ENCODE peak calls at places on chromosome 14, in nine cellular contexts. T is neural progenitor cell, H is GM23338, P is dorsolateral prefrontal cortex, F is HL-60, I is AG09309, Z is spleen, N is PC-3, V is astrocyte of the cerebellum. B is an unnamed sample.

GRCh38 chr14:44846232-44846824 is 115.4 kb downstream of the KLHL28 start:
- DNase-seq in T (peak), H (peak), P (no peak), F (peak), I (peak), Z (no peak), N (peak), V (peak), B (peak)

GRCh38 chr14:32403688-32404087 is 74.6 kb downstream of the AKAP6 start:
- DNase-seq in T (no peak), H (no peak), P (no peak), F (no peak), I (no peak), Z (no peak), N (peak), V (peak), B (peak)

GRCh38 chr14:81509838-81510452 is 23.7 kb downstream of the SEL1L start:
- DNase-seq in T (no peak), H (peak), P (no peak), F (no peak), I (no peak), Z (no peak), N (no peak), V (no peak), B (no peak)

GRCh38 chr14:65808390-65808789 is 395.9 kb downstream of the FUT8 start:
- DNase-seq in T (no peak), H (peak), P (no peak), F (no peak), I (no peak), Z (no peak), N (no peak), V (no peak), B (no peak)

GRCh38 chr14:54002653-54003052 is 46.0 kb upstream of the BMP4 start:
- DNase-seq in T (no peak), H (no peak), P (no peak), F (no peak), I (peak), Z (no peak), N (no peak), V (no peak), B (peak)

GRCh38 chr14:24903337-24903736 is 146.6 kb downstream of the STXBP6 start:
- DNase-seq in T (no peak), H (no peak), P (no peak), F (no peak), I (peak), Z (no peak), N (peak), V (peak), B (peak)

GRCh38 chr14:52906141-52906601 is 44.7 kb downstream of the FERMT2 start:
- DNase-seq in T (no peak), H (no peak), P (no peak), F (no peak), I (no peak), Z (no peak), N (peak), V (peak), B (peak)

GRCh38 chr14:96583605-96584041 is 81.4 kb downstream of the PAPOLA start:
- DNase-seq in T (no peak), H (no peak), P (no peak), F (no peak), I (no peak), Z (peak), N (no peak), V (no peak), B (no peak)

GRCh38 chr14:101705733-101706508 is 55.6 kb upstream of the PPP2R5C start:
- DNase-seq in T (peak), H (peak), P (no peak), F (no peak), I (no peak), Z (peak), N (peak), V (no peak), B (peak)

GRCh38 chr14:64812412-64812811 is 67.3 kb downstream of the SPTB start:
- DNase-seq in T (peak), H (peak), P (no peak), F (no peak), I (no peak), Z (no peak), N (no peak), V (no peak), B (no peak)

GRCh38 chr14:49880267-49881064 is 12.4 kb upstream of the ARF6 start:
- DNase-seq in T (no peak), H (no peak), P (no peak), F (no peak), I (no peak), Z (peak), N (no peak), V (no peak), B (no peak)
- TF ChIP-seq CTCF in T (no peak), H (no peak), P (no peak), F (no peak), I (no peak), Z (no peak), N (no peak), V (no peak), B (no peak)

DNA sequence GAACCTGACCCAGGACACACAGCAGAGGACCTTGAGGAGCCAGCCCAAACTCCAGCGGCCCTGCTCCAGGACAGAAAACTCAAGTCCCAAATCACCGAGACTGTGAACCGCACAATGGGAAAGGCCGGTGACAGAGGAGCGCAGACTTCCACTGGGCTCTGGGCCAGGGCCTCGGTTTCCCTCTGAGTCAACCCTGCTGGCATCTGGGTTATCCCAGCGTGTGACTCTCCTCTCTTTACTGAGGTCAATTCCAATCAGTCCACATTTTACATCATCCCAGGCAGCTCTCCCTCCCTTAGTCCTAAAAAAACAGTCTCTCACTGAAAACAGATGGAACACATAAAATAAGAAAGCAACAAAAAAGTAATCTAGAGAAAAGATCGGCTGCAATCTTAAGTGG is 36.9 kb downstream of the ITPK1 start:
- DNase-seq in T (no peak), H (no peak), P (no peak), F (no peak), I (peak), Z (no peak), N (no peak), V (no peak), B (peak)
- H3K4me3 ChIP-seq in T (no peak), H (no peak), P (no peak), F (no peak), I (no peak), Z (no peak), N (no peak), V (no peak), B (no peak)

DNA sequence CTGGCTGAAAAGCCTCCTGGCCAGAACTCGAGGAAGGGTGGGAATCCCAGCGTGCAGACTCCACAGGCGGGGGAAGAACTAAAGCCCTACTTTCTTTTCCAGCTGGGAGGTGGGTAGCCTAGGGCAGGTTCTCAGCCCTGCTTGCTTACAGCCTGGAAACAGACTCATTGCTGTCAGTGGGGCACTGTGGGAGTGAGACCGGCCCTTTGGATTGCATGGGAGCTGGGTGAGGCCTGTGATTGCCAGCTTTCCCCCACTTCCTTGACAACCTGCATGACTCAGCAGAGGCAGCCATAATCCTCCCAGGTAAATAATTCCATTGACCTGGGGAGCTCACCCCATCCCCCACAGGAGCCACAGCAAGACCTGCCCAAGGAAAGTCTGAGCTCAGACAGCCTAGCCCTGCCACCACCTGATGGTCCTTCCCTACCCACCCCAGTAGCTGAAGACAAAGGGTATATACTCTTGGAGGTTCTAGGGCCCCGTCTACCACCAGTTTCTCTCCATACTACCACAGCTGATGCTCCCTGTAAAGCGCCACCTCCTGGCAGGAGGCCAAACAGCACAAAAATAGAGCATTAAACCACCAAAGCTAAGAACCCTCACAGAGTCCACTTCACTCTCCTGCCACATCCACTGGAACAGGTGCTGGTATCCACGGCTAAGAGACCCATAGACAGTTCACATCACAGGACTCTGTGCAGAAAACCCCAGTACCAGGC is 294.1 kb downstream of the SEC23A start:
- DNase-seq in T (no peak), H (peak), P (no peak), F (no peak), I (no peak), Z (no peak), N (peak), V (no peak), B (no peak)
- TF ChIP-seq CTCF in T (peak), H (peak), P (no peak), F (no peak), I (no peak), Z (no peak), N (peak), V (no peak), B (no peak)

GRCh38 chr14:105068818-105069217 is 3.6 kb upstream of the GPR132 start:
- DNase-seq in T (no peak), H (no peak), P (no peak), F (no peak), I (no peak), Z (peak), N (no peak), V (no peak), B (no peak)
- H3K4me3 ChIP-seq in T (no peak), H (no peak), P (no peak), F (no peak), I (no peak), Z (no peak), N (no peak), V (no peak), B (no peak)

DNA sequence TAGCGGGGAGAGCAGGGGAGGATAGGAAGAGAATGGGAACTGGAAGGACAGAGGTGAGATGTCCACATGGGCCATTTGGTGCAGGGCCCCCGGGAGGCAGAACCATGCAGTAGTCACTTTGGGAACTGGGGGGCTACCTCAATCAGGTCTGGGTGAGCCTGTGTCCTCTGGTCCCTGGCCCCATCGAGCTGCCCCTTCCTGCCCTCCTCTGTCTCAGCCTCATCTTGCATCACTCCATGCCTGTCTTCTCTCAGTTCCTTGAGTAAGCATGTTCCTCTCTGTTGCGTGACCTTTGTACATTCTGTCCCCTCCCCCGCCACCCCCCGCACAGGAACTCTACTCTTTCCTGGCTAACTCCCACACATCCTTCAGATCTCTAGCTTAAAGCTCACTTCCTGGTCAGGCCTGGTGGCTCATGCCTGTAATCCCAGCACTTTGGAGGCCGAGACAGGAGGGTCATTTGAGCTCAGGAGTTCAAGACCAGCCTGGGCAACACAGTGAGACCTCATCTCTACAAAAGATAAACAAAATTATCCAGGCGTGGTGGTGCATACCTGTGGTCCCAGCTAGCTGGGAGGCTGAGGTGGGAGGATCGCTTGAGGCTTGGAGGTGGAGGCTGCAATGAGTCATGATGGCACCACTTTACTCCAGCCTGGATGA is 23.2 kb downstream of the FOS start:
- DNase-seq in T (no peak), H (no peak), P (no peak), F (peak), I (no peak), Z (no peak), N (no peak), V (no peak), B (peak)
- TF ChIP-seq CTCF in T (no peak), H (no peak), P (no peak), F (no peak), I (no peak), Z (no peak), N (no peak), V (no peak), B (no peak)

DNA sequence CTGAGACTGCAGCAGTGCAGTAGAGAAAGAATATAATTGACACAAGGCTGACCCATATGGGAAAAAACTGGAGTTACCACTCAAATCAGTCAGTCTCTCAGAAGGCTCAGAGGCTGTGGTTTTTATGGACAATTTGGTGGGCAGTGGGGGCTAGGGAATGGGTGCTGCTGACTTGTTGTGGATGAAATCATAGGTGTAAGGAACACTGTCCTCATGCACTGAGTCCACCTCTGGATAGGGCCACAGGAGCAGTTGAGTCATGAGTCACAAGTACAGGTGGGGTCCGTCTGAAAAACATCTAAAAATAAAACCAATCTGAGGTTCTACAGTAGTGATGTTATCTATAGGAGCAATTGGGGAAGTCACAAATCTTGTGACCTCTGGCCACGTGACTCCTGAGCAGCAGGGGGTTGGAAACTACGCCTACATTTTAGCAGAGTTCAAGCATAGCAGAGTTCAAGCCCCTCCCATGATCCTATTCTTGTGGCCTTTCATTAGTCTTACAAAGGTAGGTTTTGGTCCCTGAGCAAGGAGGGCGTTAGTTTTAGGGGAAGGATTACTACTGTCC is 18.1 kb upstream of the SGPP1 start:
- DNase-seq in T (no peak), H (no peak), P (no peak), F (peak), I (no peak), Z (no peak), N (no peak), V (no peak), B (no peak)
- H3K4me3 ChIP-seq in T (no peak), H (no peak), P (no peak), F (no peak), I (no peak), Z (no peak), N (no peak), V (no peak), B (no peak)

DNA sequence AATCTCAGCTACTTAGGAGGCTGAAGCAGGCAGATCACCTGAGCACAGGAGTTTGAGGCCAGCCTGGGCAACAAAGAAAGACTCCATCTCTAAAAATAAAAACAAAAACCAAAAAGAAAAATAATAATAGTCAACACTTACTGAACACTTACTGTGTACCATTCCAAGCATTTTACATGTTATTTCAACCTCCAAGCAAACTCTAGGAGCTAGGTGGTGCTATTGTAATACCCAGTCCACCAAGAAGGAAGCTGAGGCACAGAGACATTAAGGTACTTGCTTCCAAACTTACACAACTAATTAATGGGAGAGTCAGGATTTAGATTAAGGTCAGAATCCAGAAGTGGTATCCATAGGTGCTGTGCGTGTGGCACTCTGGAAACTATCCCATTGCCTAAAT is 13.7 kb upstream of the OR6J1 start:
- DNase-seq in T (peak), H (peak), P (no peak), F (peak), I (no peak), Z (no peak), N (peak), V (peak), B (peak)
- TF ChIP-seq CTCF in T (peak), H (peak), P (no peak), F (peak), I (peak), Z (no peak), N (peak), V (peak), B (peak)

DNA sequence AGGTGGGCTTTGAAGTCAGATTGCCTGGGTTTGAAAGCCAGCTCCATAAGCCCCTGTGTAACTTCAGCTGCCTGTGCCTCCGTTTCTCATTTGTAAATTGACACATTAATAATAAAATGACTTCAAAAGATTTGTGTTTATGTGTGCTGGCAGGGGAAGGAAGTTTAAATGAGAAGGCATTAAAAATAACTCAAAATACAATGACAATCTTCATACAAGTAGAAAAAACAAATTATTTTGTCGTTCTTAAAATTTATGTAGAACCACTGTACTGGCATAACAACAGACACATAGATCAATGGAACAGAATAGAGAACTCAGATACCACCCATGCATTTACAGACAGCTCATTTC is 83.0 kb downstream of the PPM1A start:
- DNase-seq in T (no peak), H (no peak), P (no peak), F (no peak), I (no peak), Z (no peak), N (no peak), V (no peak), B (no peak)
- H3K4me3 ChIP-seq in T (no peak), H (no peak), P (no peak), F (peak), I (no peak), Z (peak), N (no peak), V (no peak), B (no peak)

GRCh38 chr14:23069413-23069806 is 12.1 kb upstream of the CDH24 start:
- DNase-seq in T (no peak), H (no peak), P (no peak), F (no peak), I (no peak), Z (no peak), N (no peak), V (no peak), B (no peak)

GRCh38 chr14:23066855-23067744 is 9.8 kb upstream of the CDH24 start:
- DNase-seq in T (no peak), H (no peak), P (peak), F (no peak), I (no peak), Z (no peak), N (no peak), V (no peak), B (no peak)

GRCh38 chr14:23067847-23068791 is 10.8 kb upstream of the CDH24 start:
- DNase-seq in T (no peak), H (no peak), P (peak), F (no peak), I (no peak), Z (no peak), N (no peak), V (no peak), B (no peak)

GRCh38 chr14:23070262-23071129 is 13.2 kb upstream of the CDH24 start:
- DNase-seq in T (no peak), H (no peak), P (no peak), F (no peak), I (no peak), Z (no peak), N (no peak), V (no peak), B (no peak)

DNA sequence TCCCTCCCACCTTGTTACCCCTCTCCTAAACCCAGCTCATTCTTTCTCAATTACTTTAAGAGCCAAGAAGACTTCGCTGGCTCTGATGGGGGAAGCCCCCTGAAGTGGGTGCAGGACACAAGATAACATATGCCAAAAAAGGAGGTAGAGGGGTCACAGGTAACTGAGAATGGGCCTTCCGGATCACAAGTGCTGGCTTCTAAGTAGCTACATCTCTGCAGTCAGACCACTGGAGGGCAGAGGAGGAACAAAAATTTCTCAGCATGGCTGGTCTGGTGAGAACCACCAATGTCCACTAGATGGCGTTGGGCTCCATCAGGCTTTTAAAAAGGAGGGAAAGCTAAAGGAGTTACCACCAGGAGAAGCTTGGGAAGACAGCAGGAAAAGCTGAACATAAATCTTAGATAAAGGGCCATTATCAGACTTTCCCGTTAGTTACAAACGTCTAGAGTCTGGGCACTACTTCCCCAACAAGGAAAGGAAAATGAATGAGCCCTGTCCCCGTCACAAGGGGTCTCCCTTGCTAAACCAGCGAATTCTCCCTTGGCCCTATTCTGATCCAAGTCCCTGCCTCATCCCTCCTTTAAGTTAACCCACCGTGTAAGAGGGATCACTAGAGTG is 11.6 kb upstream of the CDH24 start:
- DNase-seq in T (peak), H (peak), P (peak), F (peak), I (peak), Z (no peak), N (peak), V (peak), B (peak)
- TF ChIP-seq CTCF in T (peak), H (peak), P (peak), F (peak), I (peak), Z (peak), N (peak), V (peak), B (peak)

B was measured in AG10803.